ENCODE peak calls at places on chromosomes 16 and 17, in four cellular contexts. One of them, this sample, is unnamed.

GRCh38 chr16:84281077-84281476 is 13.6 kb upstream of the WFDC1 start:
- DNase-seq in HFFc6: peak; percentile 35
- DNase-seq in pancreas: no peak
- DNase-seq in Peyer's patch: no peak
- DNase-seq in this sample: no peak

GRCh38 chr17:20174588-20175265 is 165.6 kb downstream of the SPECC1 start:
- DNase-seq in HFFc6: peak; percentile 44
- DNase-seq in pancreas: no peak
- DNase-seq in Peyer's patch: no peak
- DNase-seq in this sample: no peak

GRCh38 chr17:82913304-82914043 is 73.7 kb upstream of the ZNF750 start:
- DNase-seq in HFFc6: no peak
- DNase-seq in pancreas: no peak
- DNase-seq in Peyer's patch: no peak
- DNase-seq in this sample: no peak

GRCh38 chr16:61323456-61323855 is 712.8 kb downstream of the CDH8 start:
- DNase-seq in HFFc6: no peak
- DNase-seq in pancreas: no peak
- DNase-seq in Peyer's patch: no peak
- DNase-seq in this sample: no peak

GRCh38 chr17:33201255-33201654 is 91.8 kb downstream of the ASIC2 start:
- DNase-seq in Peyer's patch: no peak
- DNase-seq in pancreas: no peak
- DNase-seq in HFFc6: no peak
- DNase-seq in this sample: no peak

GRCh38 chr16:8890549-8890921 is 8.4 kb downstream of the LITAFD start:
- DNase-seq in Peyer's patch: no peak
- DNase-seq in pancreas: no peak
- DNase-seq in HFFc6: no peak
- DNase-seq in this sample: no peak

GRCh38 chr16:70737377-70738082 is 51.7 kb upstream of the MTSS2 start:
- DNase-seq in pancreas: peak; percentile 36
- DNase-seq in HFFc6: peak; percentile 92
- DNase-seq in Peyer's patch: peak; percentile 62
- DNase-seq in this sample: peak; percentile 88

GRCh38 chr16:23803591-23804123 is 32.1 kb upstream of the PRKCB start:
- DNase-seq in pancreas: peak; percentile 11
- DNase-seq in Peyer's patch: peak; percentile 79
- DNase-seq in HFFc6: peak; percentile 16
- DNase-seq in this sample: peak; percentile 92

GRCh38 chr17:61619493-61619892 is 28.5 kb upstream of the NACA2 start:
- DNase-seq in HFFc6: no peak
- DNase-seq in pancreas: no peak
- DNase-seq in Peyer's patch: no peak
- DNase-seq in this sample: no peak

GRCh38 chr16:2486645-2487516 is 12.0 kb downstream of the TBC1D24 start:
- DNase-seq in HFFc6: peak; percentile 22
- DNase-seq in Peyer's patch: peak; percentile 81
- DNase-seq in pancreas: peak; percentile 60
- DNase-seq in this sample: peak; percentile 93

GRCh38 chr17:78168906-78169793 is 769 bp downstream of the SYNGR2 start:
- DNase-seq in Peyer's patch: peak; percentile 55
- DNase-seq in HFFc6: peak; percentile 52
- DNase-seq in pancreas: peak; percentile 65
- DNase-seq in this sample: peak; percentile 89

GRCh38 chr17:21613071-21613429 is 79.3 kb upstream of the KCNJ18 start:
- DNase-seq in pancreas: no peak
- DNase-seq in Peyer's patch: no peak
- DNase-seq in HFFc6: no peak
- DNase-seq in this sample: no peak

GRCh38 chr17:42456223-42457106 is 2.2 kb upstream of the ATP6V0A1 start:
- DNase-seq in pancreas: no peak
- DNase-seq in Peyer's patch: peak; percentile 37
- DNase-seq in HFFc6: peak; percentile 55
- DNase-seq in this sample: no peak

GRCh38 chr17:39722965-39723848 is 7.1 kb downstream of the MIEN1 start:
- DNase-seq in Peyer's patch: no peak
- DNase-seq in HFFc6: no peak
- DNase-seq in pancreas: no peak
- DNase-seq in this sample: no peak

GRCh38 chr16:17773698-17774101 is 302.9 kb upstream of the XYLT1 start:
- DNase-seq in pancreas: no peak
- DNase-seq in Peyer's patch: no peak
- DNase-seq in HFFc6: no peak
- DNase-seq in this sample: no peak

GRCh38 chr16:72858611-72859493 is 189.1 kb downstream of the ZFHX3 start:
- DNase-seq in Peyer's patch: no peak
- DNase-seq in pancreas: no peak
- DNase-seq in HFFc6: no peak
- DNase-seq in this sample: no peak

GRCh38 chr16:84446086-84446485 is 58.4 kb downstream of the MEAK7 start:
- DNase-seq in Peyer's patch: no peak
- DNase-seq in HFFc6: no peak
- DNase-seq in pancreas: no peak
- DNase-seq in this sample: no peak

GRCh38 chr17:82367724-82368524 is 3.6 kb upstream of the UTS2R start:
- DNase-seq in pancreas: no peak
- DNase-seq in Peyer's patch: no peak
- DNase-seq in HFFc6: no peak
- DNase-seq in this sample: no peak

GRCh38 chr17:279776-280175 is 72.8 kb downstream of the RPH3AL start:
- DNase-seq in pancreas: no peak
- DNase-seq in Peyer's patch: no peak
- DNase-seq in HFFc6: no peak
- DNase-seq in this sample: no peak

GRCh38 chr16:9050102-9050830 is 41.2 kb upstream of the HAPSTR1 start:
- DNase-seq in HFFc6: no peak
- DNase-seq in Peyer's patch: no peak
- DNase-seq in pancreas: no peak
- DNase-seq in this sample: no peak

GRCh38 chr17:82929676-82930042 is 89.8 kb upstream of the ZNF750 start:
- DNase-seq in pancreas: peak; percentile 4
- DNase-seq in Peyer's patch: no peak
- DNase-seq in HFFc6: no peak
- DNase-seq in this sample: no peak

GRCh38 chr17:43378766-43379165 is 20.0 kb upstream of the ARL4D start:
- DNase-seq in pancreas: no peak
- DNase-seq in Peyer's patch: no peak
- DNase-seq in HFFc6: no peak
- DNase-seq in this sample: no peak

GRCh38 chr17:18004345-18004744 is 31.7 kb downstream of the DRC3 start:
- DNase-seq in Peyer's patch: no peak
- DNase-seq in HFFc6: no peak
- DNase-seq in pancreas: no peak
- DNase-seq in this sample: no peak

GRCh38 chr17:17091276-17091675 is 49.0 kb downstream of the MPRIP start:
- DNase-seq in pancreas: no peak
- DNase-seq in HFFc6: no peak
- DNase-seq in Peyer's patch: no peak
- DNase-seq in this sample: peak; percentile 24

GRCh38 chr16:27355610-27356009 is 41.8 kb downstream of the IL4R start:
- DNase-seq in HFFc6: peak; percentile 23
- DNase-seq in pancreas: peak; percentile 21
- DNase-seq in Peyer's patch: no peak
- DNase-seq in this sample: peak; percentile 87

GRCh38 chr17:29349409-29349808 is 40.8 kb upstream of the TAOK1 start:
- DNase-seq in pancreas: no peak
- DNase-seq in HFFc6: no peak
- DNase-seq in Peyer's patch: no peak
- DNase-seq in this sample: no peak

GRCh38 chr17:78117027-78117981 is 11.3 kb downstream of the TMC6 start:
- DNase-seq in Peyer's patch: no peak
- DNase-seq in pancreas: peak; percentile 66
- DNase-seq in HFFc6: no peak
- DNase-seq in this sample: peak; percentile 79

GRCh38 chr17:77404812-77405581 is 264.2 kb downstream of the SEC14L1 start:
- DNase-seq in Peyer's patch: peak; percentile 95
- DNase-seq in pancreas: no peak
- DNase-seq in HFFc6: peak; percentile 73
- DNase-seq in this sample: peak; percentile 95

GRCh38 chr17:31310260-31310659 is 3.6 kb downstream of the EVI2B start:
- DNase-seq in pancreas: no peak
- DNase-seq in Peyer's patch: peak; percentile 61
- DNase-seq in HFFc6: no peak
- DNase-seq in this sample: no peak

GRCh38 chr16:49216593-49216992 is 65.0 kb downstream of the CBLN1 start:
- DNase-seq in pancreas: no peak
- DNase-seq in HFFc6: no peak
- DNase-seq in Peyer's patch: no peak
- DNase-seq in this sample: no peak

GRCh38 chr16:53611151-53611802 is 92.4 kb downstream of the RPGRIP1L start:
- DNase-seq in HFFc6: no peak
- DNase-seq in pancreas: no peak
- DNase-seq in Peyer's patch: no peak
- DNase-seq in this sample: no peak

GRCh38 chr17:50064253-50064991 is 8.5 kb downstream of the ITGA3 start:
- DNase-seq in Peyer's patch: no peak
- DNase-seq in pancreas: no peak
- DNase-seq in HFFc6: peak; percentile 97
- DNase-seq in this sample: peak; percentile 75

GRCh38 chr17:74008196-74008595 is 195.3 kb upstream of the RPL38 start:
- DNase-seq in pancreas: no peak
- DNase-seq in HFFc6: no peak
- DNase-seq in Peyer's patch: no peak
- DNase-seq in this sample: no peak

GRCh38 chr17:48045270-48046001 is 2.7 kb upstream of the NFE2L1 start:
- DNase-seq in Peyer's patch: no peak
- DNase-seq in pancreas: peak; percentile 48
- DNase-seq in HFFc6: no peak
- DNase-seq in this sample: peak; percentile 56

GRCh38 chr16:35629001-35629400 is 2169.6 kb downstream of the TP53TG3F start:
- DNase-seq in pancreas: no peak
- DNase-seq in HFFc6: no peak
- DNase-seq in Peyer's patch: no peak
- DNase-seq in this sample: no peak
- TF ChIP-seq CTCF in pancreas: no peak
- TF ChIP-seq CTCF in HFFc6: no peak
- TF ChIP-seq CTCF in Peyer's patch: no peak
- TF ChIP-seq CTCF in this sample: no peak

GRCh38 chr17:41456206-41456605 is 11.0 kb downstream of the KRT32 start:
- DNase-seq in HFFc6: no peak
- DNase-seq in pancreas: no peak
- DNase-seq in Peyer's patch: no peak
- DNase-seq in this sample: no peak
- TF ChIP-seq CTCF in HFFc6: peak; percentile 30
- TF ChIP-seq CTCF in pancreas: no peak
- TF ChIP-seq CTCF in Peyer's patch: no peak
- TF ChIP-seq CTCF in this sample: no peak

GRCh38 chr17:64492481-64493109 is 4.3 kb downstream of the POLG2 start:
- DNase-seq in Peyer's patch: no peak
- DNase-seq in HFFc6: no peak
- DNase-seq in pancreas: no peak
- DNase-seq in this sample: no peak
- TF ChIP-seq CTCF in Peyer's patch: peak; percentile 55
- TF ChIP-seq CTCF in HFFc6: peak; percentile 79
- TF ChIP-seq CTCF in pancreas: peak; percentile 38
- TF ChIP-seq CTCF in this sample: peak; percentile 48

GRCh38 chr16:67944690-67945391 is 921 bp upstream of the LCAT start:
- DNase-seq in HFFc6: no peak
- DNase-seq in pancreas: no peak
- DNase-seq in Peyer's patch: no peak
- DNase-seq in this sample: no peak

GRCh38 chr16:67942510-67943255 is 1.2 kb downstream of the LCAT start:
- DNase-seq in pancreas: no peak
- DNase-seq in Peyer's patch: no peak
- DNase-seq in HFFc6: no peak
- DNase-seq in this sample: no peak

GRCh38 chr16:67943256-67943618 is 683 bp downstream of the LCAT start:
- DNase-seq in HFFc6: no peak
- DNase-seq in pancreas: no peak
- DNase-seq in Peyer's patch: no peak
- DNase-seq in this sample: no peak

GRCh38 chr16:67945392-67945933 is 1.5 kb upstream of the LCAT start:
- DNase-seq in pancreas: no peak
- DNase-seq in HFFc6: no peak
- DNase-seq in Peyer's patch: no peak
- DNase-seq in this sample: no peak

GRCh38 chr16:67943619-67944503 is at the start of gene LCAT:
- DNase-seq in Peyer's patch: no peak
- DNase-seq in HFFc6: no peak
- DNase-seq in pancreas: no peak
- DNase-seq in this sample: no peak
- TF ChIP-seq CTCF in Peyer's patch: no peak
- TF ChIP-seq CTCF in HFFc6: no peak
- TF ChIP-seq CTCF in pancreas: no peak
- TF ChIP-seq CTCF in this sample: no peak

GRCh38 chr16:11297492-11298142 is 16.5 kb upstream of the PRM1 start:
- DNase-seq in HFFc6: peak; percentile 23
- DNase-seq in Peyer's patch: peak; percentile 92
- DNase-seq in pancreas: peak; percentile 77
- DNase-seq in this sample: peak; percentile 96
- TF ChIP-seq CTCF in HFFc6: no peak
- TF ChIP-seq CTCF in Peyer's patch: peak; percentile 19
- TF ChIP-seq CTCF in pancreas: peak; percentile 12
- TF ChIP-seq CTCF in this sample: peak; percentile 16